ENCODE peak calls at places on chromosome 6, in six cellular contexts. N is endothelial cell of umbilical vein, Z is ovary, F is A549, K is adrenal gland, U is breast epithelium. Q is an unnamed sample.

GRCh38 chr6:75084872-75085381 is 120.9 kb downstream of the COL12A1 start:
- DNase-seq in K (peak), N (no peak), Z (peak), U (peak), F (no peak), Q (no peak)

GRCh38 chr6:160810238-160810637 is 108.2 kb downstream of the PLG start:
- DNase-seq in F (no peak), K (no peak), U (no peak), Z (no peak), N (no peak), Q (no peak)

GRCh38 chr6:139364302-139364981 is 10.0 kb downstream of the CITED2 start:
- DNase-seq in F (peak), N (peak), K (no peak), Z (no peak), U (no peak), Q (no peak)

GRCh38 chr6:88661136-88661535 is 302.3 kb downstream of the RNGTT start:
- DNase-seq in F (no peak), U (no peak), Z (no peak), N (no peak), K (no peak), Q (no peak)

GRCh38 chr6:2194643-2195042 is 50.8 kb downstream of the GMDS start:
- DNase-seq in N (no peak), Z (no peak), K (no peak), F (no peak), U (no peak), Q (no peak)

GRCh38 chr6:83265384-83265783 is 72.2 kb downstream of the RWDD2A start:
- DNase-seq in N (no peak), Z (no peak), K (peak), U (no peak), F (no peak), Q (no peak)

GRCh38 chr6:2855061-2855519 is 13.4 kb upstream of the SERPINB1 start:
- DNase-seq in F (no peak), U (no peak), K (no peak), Z (no peak), N (peak), Q (no peak)

GRCh38 chr6:20497200-20497820 is 36.9 kb upstream of the CDKAL1 start:
- DNase-seq in F (no peak), K (peak), Z (no peak), N (peak), U (no peak), Q (no peak)

GRCh38 chr6:113668712-113669408 is 188.3 kb upstream of the MARCKS start:
- DNase-seq in N (no peak), K (no peak), U (no peak), Z (no peak), F (no peak), Q (no peak)

GRCh38 chr6:127518710-127519468 is at the start of gene MTCL3:
- DNase-seq in N (no peak), Z (no peak), F (peak), U (no peak), K (no peak), Q (no peak)

GRCh38 chr6:25054469-25054868 is 118.7 kb upstream of the RIPOR2 start:
- DNase-seq in N (peak), Z (no peak), K (no peak), F (no peak), U (no peak), Q (peak)

GRCh38 chr6:100504786-100505737 is 40.3 kb upstream of the SIM1 start:
- DNase-seq in Z (no peak), N (peak), K (no peak), U (peak), F (no peak), Q (peak)

GRCh38 chr6:159090530-159091306 is 45.9 kb upstream of the TAGAP start:
- DNase-seq in K (peak), U (no peak), F (no peak), N (no peak), Z (no peak), Q (no peak)

GRCh38 chr6:38319259-38320255 is 320.2 kb downstream of the BTBD9 start:
- DNase-seq in F (no peak), Z (no peak), N (no peak), K (no peak), U (no peak), Q (no peak)

GRCh38 chr6:158938811-158939254 is 61.2 kb downstream of the RSPH3 start:
- DNase-seq in Z (no peak), K (peak), U (no peak), N (no peak), F (peak), Q (no peak)

GRCh38 chr6:41974281-41974825 is 32.7 kb upstream of the CCND3 start:
- DNase-seq in Z (no peak), U (no peak), F (no peak), K (no peak), N (no peak), Q (no peak)

GRCh38 chr6:132669690-132670291 is 10.8 kb upstream of the TAAR1 start:
- DNase-seq in N (peak), K (no peak), U (no peak), Z (no peak), F (peak), Q (peak)

GRCh38 chr6:8983202-8983688 is 547.9 kb upstream of the SLC35B3 start:
- DNase-seq in N (peak), F (peak), U (peak), K (peak), Z (peak), Q (peak)

GRCh38 chr6:25851961-25852360 is 20.1 kb upstream of the SLC17A1 start:
- DNase-seq in F (no peak), N (no peak), K (no peak), Z (no peak), U (no peak), Q (no peak)

GRCh38 chr6:35725721-35726438 is 11.0 kb upstream of the ARMC12 start:
- DNase-seq in K (peak), Z (no peak), F (no peak), N (no peak), U (peak), Q (no peak)
- TF ChIP-seq POLR2A in K (peak), Z (peak), F (no peak), N (no peak), U (no peak), Q (no peak)

DNA sequence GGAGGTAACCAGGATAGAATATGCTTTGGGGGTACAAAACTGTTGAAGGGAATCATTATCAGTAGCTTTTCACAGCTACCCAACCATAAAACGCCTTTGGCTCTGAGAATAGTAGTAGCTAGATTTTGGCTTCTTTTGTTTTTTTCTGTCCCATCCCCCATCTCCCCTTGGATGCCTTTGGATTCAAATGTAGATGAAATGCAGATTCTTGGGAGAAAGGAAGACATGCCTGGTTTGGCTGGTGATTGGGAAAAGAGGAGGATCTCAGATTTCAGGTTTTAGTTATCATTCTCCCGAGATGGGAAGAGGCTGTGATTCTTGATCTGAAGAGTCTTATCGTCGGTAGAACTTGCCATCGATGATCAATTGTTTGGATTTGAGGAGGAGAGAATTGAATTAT is 3.5 kb upstream of the CDYL start:
- DNase-seq in F (no peak), K (no peak), N (no peak), U (no peak), Z (no peak), Q (no peak)
- TF ChIP-seq POLR2A in F (no peak), K (no peak), N (no peak), U (no peak), Z (no peak), Q (no peak)

GRCh38 chr6:141483561-141484061 is 649.1 kb upstream of the GJE1 start:
- DNase-seq in K (peak), U (no peak), Z (no peak), F (peak), N (peak), Q (no peak)
- TF ChIP-seq POLR2A in K (no peak), U (no peak), Z (no peak), F (no peak), N (no peak), Q (no peak)

DNA sequence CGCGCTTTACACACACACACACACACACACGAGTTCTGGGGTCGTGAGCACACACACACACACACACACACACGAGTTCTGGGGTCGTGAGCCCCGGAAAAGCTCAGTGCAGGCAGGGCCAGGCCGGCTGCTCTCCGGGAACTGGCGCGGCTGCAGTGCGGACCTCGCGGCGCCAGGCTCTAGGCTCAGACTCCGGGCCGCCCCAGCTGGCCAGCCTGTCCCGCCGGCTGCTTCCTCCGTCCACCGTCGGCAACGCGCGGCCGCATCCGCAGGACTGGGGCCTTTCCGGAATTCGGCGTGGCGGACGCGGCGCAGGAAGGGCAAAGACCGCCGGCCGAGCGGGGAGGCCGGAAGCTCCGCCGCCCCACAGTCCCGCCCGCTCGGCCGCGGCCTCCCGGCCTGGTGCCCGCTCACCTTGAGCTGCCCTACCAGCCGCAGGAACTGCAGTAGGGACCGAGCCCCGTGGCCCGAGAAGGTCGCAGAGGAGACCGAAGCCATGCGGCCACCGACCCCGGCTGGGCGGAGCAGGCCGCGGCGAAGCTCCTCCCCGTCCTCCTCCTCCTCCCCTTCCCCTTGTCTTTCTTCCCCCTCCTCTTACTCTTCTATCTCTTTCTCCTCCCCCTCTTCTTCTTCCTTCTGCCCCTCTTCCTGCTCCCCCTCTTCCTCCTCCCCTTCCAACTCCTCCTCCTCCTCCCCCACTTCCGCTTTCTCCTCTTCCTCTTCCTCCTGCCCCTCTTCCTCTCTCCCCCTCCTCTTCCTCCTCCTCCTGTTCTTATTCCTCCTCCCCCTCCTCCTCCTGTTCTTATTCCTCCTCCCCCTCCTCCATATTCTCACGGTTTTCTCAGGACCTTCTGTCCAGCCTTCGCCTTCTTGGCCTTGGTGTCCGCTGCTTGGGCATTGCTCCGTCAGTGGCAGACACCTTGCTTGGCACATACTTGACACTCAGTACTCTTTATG is at the start of gene HDDC2:
- DNase-seq in N (peak), F (peak), Z (peak), U (peak), K (peak), Q (peak)
- TF ChIP-seq POLR2A in N (peak), F (peak), Z (peak), U (no peak), K (peak), Q (peak)